ENCODE peak calls at places on chromosomes 4 and X, in four cellular contexts. H is fibroblast of mammary gland, L is fibroblast of pulmonary artery, S is LNCaP clone FGC. D is an unnamed sample.

GRCh38 chr4:153115322-153116100 is 88.7 kb upstream of the TRIM2 start:
- DNase-seq in S (peak), H (peak), L (peak), D (peak)

GRCh38 chrX:110338850-110339373 is 19.7 kb upstream of the RTL9 start:
- DNase-seq in L (no peak), S (no peak), H (no peak), D (peak)

GRCh38 chr4:141132689-141133145 is 552 bp downstream of the RNF150 start:
- DNase-seq in S (no peak), L (peak), H (no peak), D (peak)

GRCh38 chr4:148166132-148166531 is 276.1 kb downstream of the NR3C2 start:
- DNase-seq in L (peak), H (peak), S (no peak), D (peak)

GRCh38 chr4:88728146-88728545 is 30.5 kb upstream of the NAP1L5 start:
- DNase-seq in S (no peak), L (no peak), H (no peak), D (no peak)

GRCh38 chrX:109747681-109748080 is 14.6 kb upstream of the ACSL4 start:
- DNase-seq in H (no peak), S (no peak), L (no peak), D (no peak)

GRCh38 chr4:161320377-161320776 is 843.4 kb downstream of the FSTL5 start:
- DNase-seq in S (no peak), H (no peak), L (peak), D (no peak)

GRCh38 chrX:123184858-123185251 is 777 bp downstream of the GRIA3 start:
- DNase-seq in H (peak), L (no peak), S (no peak), D (no peak)

GRCh38 chr4:169397762-169398161 is 127.0 kb upstream of the SH3RF1 start:
- DNase-seq in S (no peak), L (peak), H (peak), D (peak)

GRCh38 chr4:55297346-55297745 is 48.7 kb upstream of the SRD5A3 start:
- DNase-seq in S (no peak), H (peak), L (no peak), D (no peak)

GRCh38 chrX:54042609-54043010 is 1.7 kb downstream of the PHF8 start:
- DNase-seq in L (peak), S (no peak), H (peak), D (peak)

GRCh38 chr4:132227349-132228165 is 921.5 kb upstream of the PCDH10 start:
- DNase-seq in H (peak), L (peak), S (peak), D (peak)

GRCh38 chrX:11530621-11531020 is 135.1 kb downstream of the ARHGAP6 start:
- DNase-seq in L (no peak), S (no peak), H (peak), D (peak)

GRCh38 chrX:149490100-149490499 is 15.0 kb downstream of the IDS start:
- DNase-seq in S (no peak), H (peak), L (no peak), D (peak)

GRCh38 chr4:157076578-157076947 is 613 bp downstream of the GLRB start:
- DNase-seq in H (no peak), S (no peak), L (no peak), D (no peak)

GRCh38 chr4:15562114-15562513 is 92.4 kb downstream of the CC2D2A start:
- DNase-seq in L (no peak), H (no peak), S (no peak), D (no peak)

DNA sequence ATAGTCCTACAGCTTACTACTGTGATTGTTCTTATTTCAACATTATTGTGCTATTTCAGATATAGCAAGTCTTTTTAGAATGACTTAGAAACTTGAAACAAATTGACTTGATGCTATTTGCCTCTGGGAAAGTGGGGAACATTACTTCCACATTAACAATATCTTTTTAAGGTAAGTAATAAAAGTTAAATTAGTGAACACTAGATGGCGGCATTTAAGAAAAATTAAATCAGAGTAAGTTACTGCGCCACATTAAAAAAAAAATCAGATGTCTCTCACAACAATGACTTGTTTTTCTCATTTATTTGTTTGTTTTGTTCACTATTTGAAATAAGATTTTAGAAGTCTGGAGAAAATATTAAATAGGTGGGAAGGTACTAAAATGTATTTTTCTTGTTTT is 1026.9 kb upstream of the SLIT2 start:
- DNase-seq in L (peak), S (peak), H (peak), D (peak)
- TF ChIP-seq CTCF in L (peak), S (peak), H (peak), D (peak)

GRCh38 chr4:48329976-48330375 is 11.4 kb upstream of the SLAIN2 start:
- DNase-seq in H (peak), L (peak), S (no peak), D (peak)
- H3K4me3 ChIP-seq in H (no peak), L (no peak), S (no peak), D (no peak)

GRCh38 chr4:2008671-2008920 is 178 bp downstream of the NELFA start:
- DNase-seq in H (no peak), S (no peak), L (no peak), D (no peak)

GRCh38 chr4:2006956-2007653 is 1.7 kb downstream of the NELFA start:
- DNase-seq in L (no peak), H (peak), S (no peak), D (peak)

GRCh38 chr4:2008921-2009650 is at the start of gene NELFA:
- DNase-seq in L (peak), S (peak), H (peak), D (peak)

GRCh38 chr4:2007804-2008670 is 737 bp downstream of the NELFA start:
- DNase-seq in H (peak), L (peak), S (no peak), D (no peak)

DNA sequence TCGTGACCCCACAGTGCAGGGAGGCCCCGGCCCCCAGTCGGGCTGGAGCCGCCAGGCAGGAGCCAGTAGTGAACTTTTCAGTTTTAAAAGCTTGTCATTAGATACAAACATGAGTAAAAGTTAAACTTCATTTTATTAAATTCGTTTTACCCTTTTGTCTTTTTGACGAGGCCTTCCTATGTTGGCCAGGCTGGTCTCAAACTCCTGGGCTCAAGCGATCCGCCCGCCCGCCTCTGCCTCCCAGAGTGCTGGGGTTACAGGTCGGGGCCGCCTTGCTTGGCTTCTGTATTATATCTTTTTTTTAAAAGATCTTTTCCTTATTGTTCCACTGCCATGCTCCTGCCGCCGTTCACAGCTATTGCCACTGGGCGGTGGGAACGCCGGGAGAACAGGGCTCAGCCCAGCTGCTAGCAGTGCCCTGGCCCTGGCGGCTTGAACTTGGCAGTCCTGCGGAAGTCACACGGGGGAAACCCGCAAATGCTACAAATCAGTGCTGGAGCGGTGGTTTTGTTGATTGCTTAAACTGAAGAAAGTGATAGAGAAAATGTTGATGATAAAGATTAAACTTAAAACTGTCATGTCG is 968 bp upstream of the NELFA start:
- DNase-seq in S (peak), L (peak), H (peak), D (peak)
- TF ChIP-seq CTCF in S (peak), L (peak), H (peak), D (no peak)

GRCh38 chr4:8229341-8229975 is 30.4 kb downstream of the SH3TC1 start:
- DNase-seq in S (no peak), H (no peak), L (no peak), D (no peak)

GRCh38 chr4:8228319-8229250 is 29.5 kb downstream of the SH3TC1 start:
- DNase-seq in L (peak), S (peak), H (peak), D (peak)

GRCh38 chr4:8230891-8231290 is 31.8 kb downstream of the SH3TC1 start:
- DNase-seq in S (no peak), H (no peak), L (no peak), D (no peak)

GRCh38 chr4:8231551-8232049 is 32.5 kb downstream of the SH3TC1 start:
- DNase-seq in H (no peak), L (no peak), S (no peak), D (no peak)

GRCh38 chr4:8230033-8230432 is 30.9 kb downstream of the SH3TC1 start:
- DNase-seq in H (no peak), L (no peak), S (no peak), D (no peak)
- H3K4me3 ChIP-seq in H (no peak), L (no peak), S (no peak), D (no peak)

DNA sequence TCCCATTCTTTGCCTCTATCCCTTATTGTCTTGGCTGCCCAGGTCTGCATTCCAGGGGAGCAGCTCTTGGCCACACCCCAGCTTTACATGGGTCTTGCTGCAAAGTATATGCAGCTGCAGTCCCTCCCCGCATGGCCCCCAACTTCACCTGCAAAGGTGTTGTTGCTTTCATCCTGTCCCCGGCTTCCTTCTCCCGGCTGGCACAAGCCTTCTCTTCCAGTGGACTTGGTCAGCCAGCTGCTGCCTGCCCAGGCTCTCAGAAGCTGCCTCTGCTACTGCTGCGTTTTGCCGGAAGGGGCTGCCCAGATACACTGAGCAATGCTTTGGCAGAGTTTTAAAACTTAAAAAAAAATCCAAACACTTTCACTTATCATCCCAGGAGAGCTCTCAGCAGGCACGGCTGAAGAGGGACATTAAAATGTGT is 121.2 kb upstream of the PDLIM3 start:
- DNase-seq in S (no peak), H (peak), L (peak), D (peak)
- TF ChIP-seq CTCF in S (no peak), H (peak), L (peak), D (peak)

GRCh38 chrX:72255445-72255844 is 16.6 kb upstream of the ERCC6L start:
- DNase-seq in H (no peak), S (no peak), L (no peak), D (no peak)
- H3K4me3 ChIP-seq in H (no peak), S (no peak), L (no peak), D (no peak)

DNA sequence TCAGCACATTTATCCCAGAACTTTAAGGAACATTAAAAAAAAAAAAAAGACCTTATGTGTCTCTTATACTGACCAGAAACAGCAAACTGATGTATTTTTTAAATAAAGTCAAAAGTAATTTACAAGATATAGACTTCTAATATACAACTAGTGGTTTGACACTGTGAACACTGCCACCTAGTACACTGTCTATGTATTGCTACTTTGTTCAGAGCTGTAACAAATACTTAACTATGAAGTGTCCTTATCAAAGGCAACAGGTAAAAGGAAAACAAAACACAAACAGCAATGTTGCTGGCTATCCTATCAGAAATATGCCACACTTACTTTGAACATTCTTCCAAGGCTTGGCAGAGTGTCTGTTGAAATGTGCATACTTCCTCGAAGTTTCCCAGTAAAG is 60.4 kb downstream of the CD40LG start:
- DNase-seq in H (no peak), S (no peak), L (peak), D (peak)
- TF ChIP-seq CTCF in H (peak), S (peak), L (peak), D (peak)

DNA sequence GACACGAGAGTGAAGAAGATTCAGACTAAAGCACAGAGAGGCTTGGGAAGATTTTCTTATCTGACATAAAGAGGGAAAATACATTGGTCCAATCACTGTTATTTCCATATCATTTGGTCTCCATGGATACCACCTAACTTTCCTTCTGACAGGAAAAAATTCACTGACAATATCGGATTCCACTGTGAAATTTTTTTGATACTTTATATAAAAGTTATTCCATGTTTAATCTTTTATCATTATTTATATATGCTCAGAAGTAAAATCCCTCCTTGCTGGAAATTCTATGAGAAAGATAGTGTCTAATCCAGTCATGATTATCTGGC is 3.6 kb downstream of the IRF2 start:
- DNase-seq in L (no peak), H (no peak), S (no peak), D (no peak)
- H3K4me3 ChIP-seq in L (no peak), H (no peak), S (no peak), D (no peak)

D was measured in foreskin fibroblast.